ENCODE peak calls at places on chromosomes 3 and 15, in five cellular contexts. One of them, this sample, is unnamed.

GRCh38 chr3:133488785-133489367 is 84.6 kb upstream of the CDV3 start:
- DNase-seq in Peyer's patch: no peak
- DNase-seq in transverse colon: no peak
- DNase-seq in heart left ventricle: no peak
- DNase-seq in adrenal gland: peak
- DNase-seq in this sample: no peak

GRCh38 chr15:29822100-29822684 is at the start of gene TJP1:
- DNase-seq in heart left ventricle: peak
- DNase-seq in Peyer's patch: peak
- DNase-seq in transverse colon: peak
- DNase-seq in adrenal gland: peak
- DNase-seq in this sample: peak

GRCh38 chr3:108132727-108133373 is 42.0 kb upstream of the CD47 start:
- DNase-seq in adrenal gland: no peak
- DNase-seq in transverse colon: no peak
- DNase-seq in Peyer's patch: no peak
- DNase-seq in heart left ventricle: no peak
- DNase-seq in this sample: no peak

GRCh38 chr3:145286937-145287336 is 874.0 kb downstream of the PLOD2 start:
- DNase-seq in transverse colon: no peak
- DNase-seq in Peyer's patch: no peak
- DNase-seq in heart left ventricle: no peak
- DNase-seq in adrenal gland: no peak
- DNase-seq in this sample: no peak

GRCh38 chr3:197873329-197873728 is 76.7 kb upstream of the RPL35A start:
- DNase-seq in Peyer's patch: no peak
- DNase-seq in transverse colon: no peak
- DNase-seq in adrenal gland: no peak
- DNase-seq in heart left ventricle: no peak
- DNase-seq in this sample: no peak

GRCh38 chr3:177290633-177291032 is 93.4 kb upstream of the TBL1XR1 start:
- DNase-seq in adrenal gland: no peak
- DNase-seq in transverse colon: no peak
- DNase-seq in heart left ventricle: no peak
- DNase-seq in Peyer's patch: no peak
- DNase-seq in this sample: no peak

GRCh38 chr3:123342631-123343080 is 106.2 kb downstream of the ADCY5 start:
- DNase-seq in Peyer's patch: no peak
- DNase-seq in heart left ventricle: peak
- DNase-seq in adrenal gland: no peak
- DNase-seq in transverse colon: no peak
- DNase-seq in this sample: no peak

GRCh38 chr15:68469162-68470048 is 37.4 kb upstream of the ITGA11 start:
- DNase-seq in adrenal gland: no peak
- DNase-seq in transverse colon: no peak
- DNase-seq in heart left ventricle: no peak
- DNase-seq in Peyer's patch: no peak
- DNase-seq in this sample: no peak

GRCh38 chr3:150751781-150752263 is 11.1 kb downstream of the SIAH2 start:
- DNase-seq in heart left ventricle: no peak
- DNase-seq in transverse colon: peak
- DNase-seq in Peyer's patch: no peak
- DNase-seq in adrenal gland: no peak
- DNase-seq in this sample: peak

GRCh38 chr3:57999423-58000115 is 8.7 kb upstream of the FLNB start:
- DNase-seq in Peyer's patch: no peak
- DNase-seq in heart left ventricle: no peak
- DNase-seq in transverse colon: no peak
- DNase-seq in adrenal gland: no peak
- DNase-seq in this sample: no peak

GRCh38 chr15:84836859-84837258 is 19.7 kb downstream of the ALPK3 start:
- DNase-seq in heart left ventricle: no peak
- DNase-seq in adrenal gland: no peak
- DNase-seq in transverse colon: no peak
- DNase-seq in Peyer's patch: no peak
- DNase-seq in this sample: no peak

GRCh38 chr3:115072265-115073008 is 74.7 kb downstream of the ZBTB20 start:
- DNase-seq in adrenal gland: no peak
- DNase-seq in Peyer's patch: no peak
- DNase-seq in transverse colon: no peak
- DNase-seq in heart left ventricle: no peak
- DNase-seq in this sample: no peak

GRCh38 chr15:92226020-92226612 is 167.6 kb upstream of the ST8SIA2 start:
- DNase-seq in adrenal gland: peak
- DNase-seq in Peyer's patch: no peak
- DNase-seq in transverse colon: no peak
- DNase-seq in heart left ventricle: no peak
- DNase-seq in this sample: peak

GRCh38 chr3:126158016-126158911 is 22.1 kb downstream of the ALDH1L1 start:
- DNase-seq in transverse colon: no peak
- DNase-seq in heart left ventricle: no peak
- DNase-seq in Peyer's patch: no peak
- DNase-seq in adrenal gland: no peak
- DNase-seq in this sample: no peak

GRCh38 chr3:116423945-116424344 is 21.3 kb downstream of the LSAMP start:
- DNase-seq in Peyer's patch: no peak
- DNase-seq in heart left ventricle: no peak
- DNase-seq in adrenal gland: no peak
- DNase-seq in transverse colon: no peak
- DNase-seq in this sample: no peak

GRCh38 chr3:151290673-151291072 is 12.3 kb upstream of the P2RY14 start:
- DNase-seq in Peyer's patch: no peak
- DNase-seq in transverse colon: no peak
- DNase-seq in heart left ventricle: no peak
- DNase-seq in adrenal gland: no peak
- DNase-seq in this sample: no peak

GRCh38 chr3:179037361-179037760 is 34.2 kb downstream of the ZMAT3 start:
- DNase-seq in Peyer's patch: peak
- DNase-seq in transverse colon: peak
- DNase-seq in heart left ventricle: peak
- DNase-seq in adrenal gland: no peak
- DNase-seq in this sample: no peak

GRCh38 chr3:65149877-65150276 is 462.1 kb upstream of the ADAMTS9 start:
- DNase-seq in heart left ventricle: no peak
- DNase-seq in transverse colon: no peak
- DNase-seq in adrenal gland: no peak
- DNase-seq in Peyer's patch: no peak
- DNase-seq in this sample: no peak

GRCh38 chr3:5086708-5087107 is 35.4 kb upstream of the ARL8B start:
- DNase-seq in transverse colon: no peak
- DNase-seq in Peyer's patch: no peak
- DNase-seq in adrenal gland: no peak
- DNase-seq in heart left ventricle: no peak
- DNase-seq in this sample: no peak

GRCh38 chr15:35491999-35492398 is 54.0 kb downstream of the DPH6 start:
- DNase-seq in Peyer's patch: no peak
- DNase-seq in transverse colon: peak
- DNase-seq in heart left ventricle: no peak
- DNase-seq in adrenal gland: no peak
- DNase-seq in this sample: peak

GRCh38 chr3:46900007-46900292 is 22.4 kb downstream of the PTH1R start:
- DNase-seq in heart left ventricle: peak
- DNase-seq in transverse colon: no peak
- DNase-seq in Peyer's patch: no peak
- DNase-seq in adrenal gland: no peak
- DNase-seq in this sample: no peak

GRCh38 chr15:63176302-63176701 is 13.1 kb upstream of the RAB8B start:
- DNase-seq in transverse colon: no peak
- DNase-seq in Peyer's patch: no peak
- DNase-seq in adrenal gland: no peak
- DNase-seq in heart left ventricle: no peak
- DNase-seq in this sample: no peak

GRCh38 chr15:37880009-37880834 is 54.2 kb upstream of the TMCO5A start:
- DNase-seq in Peyer's patch: no peak
- DNase-seq in adrenal gland: peak
- DNase-seq in transverse colon: no peak
- DNase-seq in heart left ventricle: no peak
- DNase-seq in this sample: peak

GRCh38 chr3:17508180-17508752 is 234.2 kb downstream of the TBC1D5 start:
- DNase-seq in Peyer's patch: no peak
- DNase-seq in transverse colon: no peak
- DNase-seq in adrenal gland: no peak
- DNase-seq in heart left ventricle: no peak
- DNase-seq in this sample: no peak

GRCh38 chr3:23810342-23811116 is 4.8 kb downstream of the UBE2E1 start:
- DNase-seq in heart left ventricle: peak
- DNase-seq in transverse colon: peak
- DNase-seq in Peyer's patch: peak
- DNase-seq in adrenal gland: peak
- DNase-seq in this sample: peak

GRCh38 chr3:5007873-5008272 is 28.6 kb downstream of the BHLHE40 start:
- DNase-seq in transverse colon: no peak
- DNase-seq in heart left ventricle: no peak
- DNase-seq in adrenal gland: no peak
- DNase-seq in Peyer's patch: peak
- DNase-seq in this sample: no peak

GRCh38 chr15:66850078-66850991 is 148.3 kb downstream of the SMAD6 start:
- DNase-seq in adrenal gland: no peak
- DNase-seq in transverse colon: peak
- DNase-seq in heart left ventricle: peak
- DNase-seq in Peyer's patch: peak
- DNase-seq in this sample: peak

GRCh38 chr3:96966181-96966929 is 152.0 kb downstream of the EPHA6 start:
- DNase-seq in adrenal gland: no peak
- DNase-seq in transverse colon: no peak
- DNase-seq in Peyer's patch: no peak
- DNase-seq in heart left ventricle: no peak
- DNase-seq in this sample: no peak

GRCh38 chr15:82952156-82953081 is at the start of gene HOMER2:
- DNase-seq in transverse colon: peak
- DNase-seq in Peyer's patch: no peak
- DNase-seq in adrenal gland: peak
- DNase-seq in heart left ventricle: peak
- DNase-seq in this sample: peak
- TF ChIP-seq POLR2A in transverse colon: no peak
- TF ChIP-seq POLR2A in Peyer's patch: no peak
- TF ChIP-seq POLR2A in adrenal gland: peak
- TF ChIP-seq POLR2A in heart left ventricle: no peak
- TF ChIP-seq POLR2A in this sample: no peak

GRCh38 chr15:77998592-77998991 is 78.9 kb downstream of the TBC1D2B start:
- DNase-seq in adrenal gland: peak
- DNase-seq in Peyer's patch: no peak
- DNase-seq in transverse colon: no peak
- DNase-seq in heart left ventricle: no peak
- DNase-seq in this sample: no peak

GRCh38 chr15:78000927-78001249 is 76.6 kb downstream of the TBC1D2B start:
- DNase-seq in adrenal gland: peak
- DNase-seq in Peyer's patch: no peak
- DNase-seq in heart left ventricle: no peak
- DNase-seq in transverse colon: no peak
- DNase-seq in this sample: no peak

GRCh38 chr15:77999486-77999885 is 78.0 kb downstream of the TBC1D2B start:
- DNase-seq in adrenal gland: peak
- DNase-seq in transverse colon: no peak
- DNase-seq in Peyer's patch: no peak
- DNase-seq in heart left ventricle: no peak
- DNase-seq in this sample: no peak

GRCh38 chr15:78001656-78002055 is 75.9 kb downstream of the TBC1D2B start:
- DNase-seq in adrenal gland: peak
- DNase-seq in heart left ventricle: no peak
- DNase-seq in transverse colon: no peak
- DNase-seq in Peyer's patch: no peak
- DNase-seq in this sample: no peak

DNA sequence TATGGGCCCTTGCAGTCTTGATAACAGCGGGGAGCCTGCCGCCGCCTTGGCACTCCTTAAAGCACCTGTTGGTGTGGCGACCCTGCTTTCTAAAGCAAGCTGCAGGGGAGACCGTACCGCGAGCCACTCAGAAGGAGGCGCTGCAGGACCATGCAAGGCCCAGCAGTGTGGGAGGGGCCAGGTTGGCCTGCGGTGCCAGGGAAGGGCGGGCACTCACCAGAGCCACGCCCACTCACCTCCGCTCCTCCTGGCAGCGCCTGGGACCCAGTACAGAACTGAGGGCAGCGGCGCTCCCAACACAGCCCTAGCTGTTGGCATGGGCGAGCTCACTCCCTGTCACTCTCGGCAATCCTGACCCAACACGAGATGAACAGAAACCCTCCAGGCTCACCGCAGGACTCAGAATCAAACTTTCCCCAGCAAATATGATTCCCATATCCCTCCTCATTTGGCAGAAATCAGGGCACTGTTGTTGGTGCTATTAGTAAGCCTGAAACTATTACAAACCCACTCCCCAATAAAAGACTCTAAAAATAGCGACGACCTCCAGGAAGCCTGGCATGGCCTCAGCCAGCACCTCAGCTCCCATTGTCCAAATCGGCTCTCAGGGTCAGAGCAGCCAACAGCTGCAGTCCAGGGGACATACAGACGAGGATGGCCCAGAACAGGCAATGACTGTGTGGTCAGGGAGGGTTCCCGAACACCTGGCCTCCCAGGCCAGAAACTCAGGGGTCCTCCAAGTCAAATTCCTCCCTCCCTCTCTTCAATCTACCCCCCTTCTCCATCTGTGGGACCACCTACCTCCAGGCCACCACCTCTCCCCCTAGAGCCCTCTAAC is 77.2 kb downstream of the TBC1D2B start:
- DNase-seq in Peyer's patch: peak
- DNase-seq in transverse colon: peak
- DNase-seq in heart left ventricle: peak
- DNase-seq in adrenal gland: peak
- DNase-seq in this sample: peak
- TF ChIP-seq POLR2A in Peyer's patch: no peak
- TF ChIP-seq POLR2A in transverse colon: no peak
- TF ChIP-seq POLR2A in heart left ventricle: no peak
- TF ChIP-seq POLR2A in adrenal gland: peak
- TF ChIP-seq POLR2A in this sample: no peak

GRCh38 chr15:101406014-101406413 is 83.5 kb downstream of the PCSK6 start:
- DNase-seq in transverse colon: no peak
- DNase-seq in adrenal gland: no peak
- DNase-seq in Peyer's patch: no peak
- DNase-seq in heart left ventricle: no peak
- DNase-seq in this sample: no peak
- TF ChIP-seq POLR2A in transverse colon: no peak
- TF ChIP-seq POLR2A in adrenal gland: no peak
- TF ChIP-seq POLR2A in Peyer's patch: no peak
- TF ChIP-seq POLR2A in heart left ventricle: no peak
- TF ChIP-seq POLR2A in this sample: no peak

DNA sequence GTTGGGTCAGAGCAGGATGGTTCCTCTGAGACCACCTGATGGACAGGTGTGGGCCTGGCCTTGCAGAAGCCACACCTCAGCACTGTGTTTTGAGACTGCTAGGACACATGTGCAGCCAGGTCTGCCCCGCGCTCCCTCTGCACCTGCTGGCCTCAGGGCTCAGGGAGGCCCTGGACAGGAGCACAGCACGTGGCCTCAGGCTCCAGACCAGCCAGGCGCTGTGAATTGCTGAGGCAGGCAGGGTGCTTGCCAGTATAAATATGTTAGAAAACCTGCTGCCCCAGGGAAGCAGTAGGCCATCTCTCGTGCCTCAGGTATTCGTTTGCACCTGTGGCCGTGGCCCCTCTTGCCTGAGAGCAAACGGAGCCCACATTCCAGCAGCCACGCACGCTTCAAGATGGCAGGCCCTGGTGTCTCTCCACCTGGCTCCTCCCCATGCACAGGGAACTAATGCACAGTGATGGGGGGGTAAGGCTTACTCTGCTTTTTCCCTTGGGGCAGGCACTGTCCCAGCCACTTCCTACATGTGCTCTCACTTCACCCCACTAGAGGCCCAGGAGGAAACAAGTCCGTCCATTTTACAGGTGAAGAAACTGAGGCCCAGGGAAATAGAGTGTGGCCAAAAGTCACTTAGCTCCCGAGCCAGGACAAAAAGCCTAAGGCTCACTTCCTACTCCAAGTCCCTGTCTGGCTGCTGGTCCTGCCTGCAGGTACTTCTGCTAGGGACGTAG is 20.4 kb downstream of the SEC61A1 start:
- DNase-seq in heart left ventricle: no peak
- DNase-seq in Peyer's patch: no peak
- DNase-seq in adrenal gland: no peak
- DNase-seq in transverse colon: no peak
- DNase-seq in this sample: no peak
- TF ChIP-seq POLR2A in heart left ventricle: no peak
- TF ChIP-seq POLR2A in Peyer's patch: no peak
- TF ChIP-seq POLR2A in adrenal gland: no peak
- TF ChIP-seq POLR2A in transverse colon: no peak
- TF ChIP-seq POLR2A in this sample: no peak

This sample was measured in erythroblast.